ENCODE peak calls at places on chromosomes 5 and 9, in five cellular contexts. T is spleen, O is GM06990, H is heart left ventricle, G is AG10803. P is an unnamed sample.
A peak's percentile ranks its signal among the peaks of the same experiment; 100 is the strongest.

GRCh38 chr5:143241892-143242291 is 161.6 kb downstream of the NR3C1 start:
- DNase-seq in T (no peak), O (no peak), H (no peak), G (peak; percentile 34), P (no peak)

GRCh38 chr9:98214811-98215210 is 22.4 kb upstream of the CORO2A start:
- DNase-seq in T (peak; percentile 44), O (no peak), H (no peak), G (no peak), P (no peak)

GRCh38 chr9:134386951-134387831 is 60.9 kb downstream of the RXRA start:
- DNase-seq in T (no peak), O (no peak), H (no peak), G (peak; percentile 18), P (no peak)

GRCh38 chr9:129280236-129281231 is 102.5 kb upstream of the IER5L start:
- DNase-seq in T (peak; percentile 59), O (no peak), H (no peak), G (no peak), P (no peak)

GRCh38 chr9:131839281-131840084 is 99.6 kb upstream of the RAPGEF1 start:
- DNase-seq in T (no peak), O (no peak), H (peak; percentile 51), G (peak; percentile 49), P (no peak)

GRCh38 chr9:534886-535285 is 306.6 kb upstream of the DMRT1 start:
- DNase-seq in T (no peak), O (no peak), H (no peak), G (no peak), P (no peak)

GRCh38 chr9:21708225-21708624 is 94.2 kb upstream of the MTAP start:
- DNase-seq in T (no peak), O (no peak), H (no peak), G (no peak), P (no peak)

GRCh38 chr5:169801324-169801777 is 164.3 kb downstream of the DOCK2 start:
- DNase-seq in T (no peak), O (no peak), H (no peak), G (peak; percentile 81), P (no peak)

GRCh38 chr9:124010665-124011321 is 775 bp upstream of the LHX2 start:
- DNase-seq in T (peak; percentile 69), O (peak; percentile 70), H (no peak), G (peak; percentile 35), P (no peak)

GRCh38 chr9:134531251-134531970 is 110.2 kb upstream of the COL5A1 start:
- DNase-seq in T (no peak), O (no peak), H (no peak), G (peak; percentile 70), P (no peak)

GRCh38 chr9:100213730-100214477 is 114.9 kb downstream of the INVS start:
- DNase-seq in T (no peak), O (no peak), H (no peak), G (peak; percentile 78), P (peak; percentile 69)

GRCh38 chr9:128494108-128494742 is 10.3 kb upstream of the GLE1 start:
- DNase-seq in T (peak; percentile 84), O (no peak), H (peak; percentile 76), G (no peak), P (no peak)

GRCh38 chr5:84274585-84275468 is 109.9 kb downstream of the EDIL3 start:
- DNase-seq in T (no peak), O (no peak), H (no peak), G (peak; percentile 16), P (no peak)

GRCh38 chr9:123637596-123637939 is 281.6 kb downstream of the CRB2 start:
- DNase-seq in T (no peak), O (no peak), H (no peak), G (peak; percentile 29), P (peak; percentile 31)

GRCh38 chr5:167511-167910 is 23.8 kb upstream of the LRRC14B start:
- DNase-seq in T (peak; percentile 62), O (no peak), H (no peak), G (no peak), P (no peak)

GRCh38 chr5:179608131-179608581 is 15.3 kb downstream of the HNRNPH1 start:
- DNase-seq in T (peak; percentile 67), O (no peak), H (no peak), G (no peak), P (no peak)

GRCh38 chr9:23820731-23821399 is 5.2 kb downstream of the ELAVL2 start:
- DNase-seq in T (no peak), O (no peak), H (peak; percentile 55), G (no peak), P (no peak)

GRCh38 chr5:10719965-10720364 is 41.1 kb downstream of the DAP start:
- DNase-seq in T (no peak), O (no peak), H (no peak), G (peak; percentile 76), P (peak; percentile 63)

GRCh38 chr5:139795074-139796001 is at the start of gene PSD2:
- DNase-seq in T (peak; percentile 64), O (no peak), H (no peak), G (no peak), P (no peak)

DNA sequence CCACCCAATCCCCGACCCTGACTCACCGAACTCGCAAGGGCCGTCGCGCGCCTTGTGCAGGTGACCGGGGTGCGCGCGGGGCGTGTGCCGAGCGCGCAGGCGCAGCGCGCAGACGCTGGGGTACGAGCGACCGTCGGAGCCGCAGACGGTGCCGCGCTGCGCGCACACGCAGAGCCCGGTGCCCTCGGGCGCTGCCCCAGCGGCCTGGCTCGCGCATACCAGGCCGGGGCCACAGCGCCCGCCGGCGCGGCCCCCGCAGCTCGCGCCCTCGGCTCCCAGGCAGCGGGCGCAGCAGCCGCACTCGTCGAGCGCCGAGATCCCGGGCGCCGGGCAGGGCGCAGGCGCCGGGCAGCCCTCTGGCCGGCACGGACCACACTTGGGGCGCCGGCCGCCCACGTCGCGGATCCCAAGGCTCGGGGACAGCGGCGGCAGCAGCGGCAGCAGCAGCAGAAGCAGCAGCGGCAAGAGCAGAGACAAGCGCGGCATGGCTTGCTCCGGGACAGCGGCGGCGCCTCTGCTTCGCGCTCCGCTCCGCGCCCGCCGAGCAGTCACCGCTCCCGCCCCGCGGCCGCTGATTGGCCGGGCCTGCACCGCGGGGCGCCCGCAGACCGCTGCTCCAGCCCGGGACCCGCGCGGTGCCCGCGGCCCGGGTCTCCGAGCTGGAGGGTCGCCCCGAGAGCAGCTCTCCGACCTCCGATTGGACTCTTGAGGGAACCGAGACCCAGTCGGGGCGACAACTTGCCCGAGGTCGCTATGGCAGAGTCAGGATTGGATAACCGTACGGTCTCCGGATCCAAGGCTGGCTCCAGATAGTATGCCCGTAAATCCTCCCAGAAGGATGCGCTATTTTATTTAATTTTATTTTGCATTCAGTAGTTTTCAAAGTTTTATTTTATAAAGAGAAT is at the start of gene IGFBPL1:
- DNase-seq in T (no peak), O (peak; percentile 15), H (no peak), G (no peak), P (no peak)
- TF ChIP-seq CTCF in T (no peak), O (no peak), H (no peak), G (no peak), P (no peak)

DNA sequence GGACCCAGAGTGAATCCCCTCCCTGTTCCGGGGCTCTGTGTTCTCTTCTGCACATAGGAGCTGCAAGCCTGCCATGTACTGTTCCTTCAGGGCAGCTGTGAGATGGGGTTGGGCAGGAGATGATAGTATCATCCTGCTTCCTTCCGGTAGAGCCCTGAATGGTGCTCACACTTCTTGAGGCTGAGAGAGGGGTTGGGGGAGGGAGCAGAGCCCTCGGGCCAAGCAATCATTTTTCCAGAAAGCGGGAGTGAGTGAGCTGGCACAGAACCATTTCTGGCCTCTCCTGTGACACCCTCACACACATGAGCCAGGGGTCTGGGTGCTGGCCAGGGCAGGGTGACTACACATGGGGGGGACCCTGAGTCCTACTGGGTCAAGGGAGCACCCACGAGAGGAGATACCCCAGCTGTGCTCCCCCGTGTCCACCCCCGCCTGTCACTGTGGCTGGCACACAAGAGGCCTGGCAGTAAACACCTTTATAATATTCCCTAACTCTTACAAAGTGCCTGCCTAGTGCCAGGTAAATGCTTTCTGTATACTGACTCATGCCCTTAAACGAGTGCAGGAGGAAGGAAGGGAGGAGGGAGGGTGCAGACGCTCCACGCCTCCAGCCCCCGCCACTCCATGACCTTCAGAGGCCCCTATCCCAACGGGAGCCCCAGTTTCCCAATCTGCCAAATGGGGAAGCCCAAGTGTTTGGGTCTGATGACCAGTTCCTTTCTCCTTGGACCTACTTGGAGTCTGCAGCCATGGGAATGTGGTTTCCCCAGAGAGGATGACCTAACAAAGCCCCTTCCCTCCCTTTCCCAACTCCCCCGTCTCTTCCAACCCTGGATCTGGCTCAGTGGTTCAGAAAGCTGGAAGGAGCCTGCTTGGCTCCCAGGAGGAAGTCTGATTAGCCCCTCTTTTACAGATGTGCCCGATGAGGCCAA is 15.5 kb downstream of the AKNA start:
- DNase-seq in T (peak; percentile 86), O (peak; percentile 56), H (no peak), G (no peak), P (no peak)
- H3K4me3 ChIP-seq in T (peak overlapping the region; percentile 13), O (peak overlapping the region; percentile 26), H (no peak overlapping the region), G (no peak overlapping the region), P (no peak overlapping the region)

GRCh38 chr5:77628840-77629552 is 9.5 kb downstream of the OTP start:
- DNase-seq in T (no peak), O (no peak), H (no peak), G (no peak), P (no peak)
- TF ChIP-seq CTCF in T (no peak), O (peak; percentile 21), H (no peak), G (no peak), P (no peak)

GRCh38 chr5:80755634-80756033 is 100.9 kb upstream of the DHFR start:
- DNase-seq in T (no peak), O (peak; percentile 58), H (no peak), G (no peak), P (no peak)
- H3K4me3 ChIP-seq in T (no peak overlapping the region), O (peak overlapping the region; percentile 30), H (no peak overlapping the region), G (no peak overlapping the region), P (no peak overlapping the region)

GRCh38 chr5:67214713-67215591 is 18.4 kb upstream of the CD180 start:
- DNase-seq in T (no peak), O (no peak), H (no peak), G (no peak), P (no peak)

GRCh38 chr5:67209141-67209771 is 12.7 kb upstream of the CD180 start:
- DNase-seq in T (peak; percentile 75), O (no peak), H (no peak), G (peak; percentile 66), P (no peak)

GRCh38 chr5:67208403-67208802 is 11.8 kb upstream of the CD180 start:
- DNase-seq in T (no peak), O (no peak), H (no peak), G (no peak), P (no peak)

GRCh38 chr5:67214036-67214435 is 17.4 kb upstream of the CD180 start:
- DNase-seq in T (no peak), O (no peak), H (no peak), G (no peak), P (no peak)

GRCh38 chr5:67211926-67212325 is 15.3 kb upstream of the CD180 start:
- DNase-seq in T (no peak), O (no peak), H (no peak), G (peak; percentile 77), P (peak; percentile 57)
- TF ChIP-seq CTCF in T (no peak), O (no peak), H (no peak), G (no peak), P (no peak)

DNA sequence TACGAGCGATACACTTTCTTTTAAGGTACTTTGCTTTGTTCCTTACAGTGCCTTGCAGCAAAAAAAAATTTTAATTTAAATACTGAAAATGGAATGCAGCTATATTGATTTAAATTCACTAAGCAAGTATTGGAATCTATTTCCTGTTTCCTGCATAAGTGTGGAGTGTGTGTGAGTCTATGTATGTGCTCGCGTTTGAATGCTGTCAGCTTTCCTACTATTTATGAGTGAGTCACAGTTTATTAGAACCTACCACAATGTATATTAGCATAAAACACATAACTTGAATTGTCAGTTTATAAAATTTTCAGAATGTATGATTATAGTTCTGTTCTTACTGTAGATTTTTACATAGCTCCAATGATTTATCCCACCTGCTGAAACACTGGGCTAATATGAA is 302.1 kb downstream of the NR2F1-AS1 start:
- DNase-seq in T (no peak), O (no peak), H (no peak), G (no peak), P (no peak)
- H3K4me3 ChIP-seq in T (no peak overlapping the region), O (no peak overlapping the region), H (no peak overlapping the region), G (no peak overlapping the region), P (no peak overlapping the region)